ENCODE peak calls at places on chromosomes 12 and 14, in eight cellular contexts. One of them, this sample, is unnamed. For H3K4me1, the result is how much of the 10 kb centered on the place peaks cover.

GRCh38 chr12:56017181-56017580 is 3.7 kb upstream of the IKZF4 start:
- DNase-seq in IMR-90: no peak
- DNase-seq in BE2C: no peak
- DNase-seq in heart left ventricle: no peak
- DNase-seq in HepG2: no peak
- DNase-seq in spleen: no peak
- DNase-seq in neural progenitor cell: no peak
- DNase-seq in transverse colon: no peak
- DNase-seq in this sample: no peak

GRCh38 chr14:67482765-67483164 is 5.8 kb downstream of the TMEM229B start:
- DNase-seq in heart left ventricle: no peak
- DNase-seq in IMR-90: no peak
- DNase-seq in BE2C: no peak
- DNase-seq in neural progenitor cell: no peak
- DNase-seq in HepG2: no peak
- DNase-seq in transverse colon: no peak
- DNase-seq in spleen: no peak
- DNase-seq in this sample: no peak

GRCh38 chr14:99524804-99525698 is 43.8 kb downstream of the CCNK start:
- DNase-seq in transverse colon: peak
- DNase-seq in neural progenitor cell: peak
- DNase-seq in heart left ventricle: peak
- DNase-seq in BE2C: peak
- DNase-seq in spleen: peak
- DNase-seq in IMR-90: peak
- DNase-seq in HepG2: no peak
- DNase-seq in this sample: peak

GRCh38 chr12:12172106-12172511 is 94.7 kb downstream of the LRP6 start:
- DNase-seq in neural progenitor cell: no peak
- DNase-seq in transverse colon: no peak
- DNase-seq in HepG2: no peak
- DNase-seq in spleen: no peak
- DNase-seq in IMR-90: peak
- DNase-seq in BE2C: no peak
- DNase-seq in heart left ventricle: no peak
- DNase-seq in this sample: no peak

GRCh38 chr12:62301799-62302133 is 41.6 kb downstream of the USP15 start:
- DNase-seq in neural progenitor cell: no peak
- DNase-seq in heart left ventricle: no peak
- DNase-seq in IMR-90: no peak
- DNase-seq in BE2C: no peak
- DNase-seq in transverse colon: no peak
- DNase-seq in spleen: no peak
- DNase-seq in HepG2: no peak
- DNase-seq in this sample: no peak

GRCh38 chr12:24363177-24363754 is 413.8 kb upstream of the SOX5 start:
- DNase-seq in heart left ventricle: no peak
- DNase-seq in IMR-90: no peak
- DNase-seq in transverse colon: no peak
- DNase-seq in BE2C: peak
- DNase-seq in spleen: no peak
- DNase-seq in neural progenitor cell: no peak
- DNase-seq in HepG2: no peak
- DNase-seq in this sample: no peak

GRCh38 chr14:100374891-100375272 is 51.7 kb downstream of the SLC25A47 start:
- DNase-seq in transverse colon: no peak
- DNase-seq in spleen: no peak
- DNase-seq in HepG2: no peak
- DNase-seq in heart left ventricle: no peak
- DNase-seq in neural progenitor cell: no peak
- DNase-seq in BE2C: no peak
- DNase-seq in IMR-90: peak
- DNase-seq in this sample: no peak

GRCh38 chr12:53235742-53236442 is 3.9 kb upstream of the RARG start:
- DNase-seq in neural progenitor cell: no peak
- DNase-seq in spleen: no peak
- DNase-seq in HepG2: no peak
- DNase-seq in transverse colon: no peak
- DNase-seq in BE2C: no peak
- DNase-seq in IMR-90: no peak
- DNase-seq in heart left ventricle: no peak
- DNase-seq in this sample: peak

GRCh38 chr12:32106153-32106516 is 512 bp upstream of the BICD1 start:
- DNase-seq in heart left ventricle: no peak
- DNase-seq in HepG2: no peak
- DNase-seq in spleen: no peak
- DNase-seq in IMR-90: no peak
- DNase-seq in neural progenitor cell: no peak
- DNase-seq in transverse colon: no peak
- DNase-seq in BE2C: no peak
- DNase-seq in this sample: no peak

GRCh38 chr12:6582196-6582595 is 14.1 kb upstream of the NOP2 start:
- DNase-seq in heart left ventricle: no peak
- DNase-seq in IMR-90: no peak
- DNase-seq in neural progenitor cell: peak
- DNase-seq in transverse colon: no peak
- DNase-seq in spleen: no peak
- DNase-seq in HepG2: no peak
- DNase-seq in BE2C: peak
- DNase-seq in this sample: peak

GRCh38 chr14:61452452-61452851 is 131.1 kb downstream of the PRKCH start:
- DNase-seq in BE2C: no peak
- DNase-seq in IMR-90: no peak
- DNase-seq in transverse colon: no peak
- DNase-seq in neural progenitor cell: no peak
- DNase-seq in heart left ventricle: no peak
- DNase-seq in HepG2: no peak
- DNase-seq in spleen: no peak
- DNase-seq in this sample: no peak

GRCh38 chr12:80709811-80710726 is 2.6 kb downstream of the MYF6 start:
- DNase-seq in BE2C: no peak
- DNase-seq in HepG2: peak
- DNase-seq in IMR-90: no peak
- DNase-seq in neural progenitor cell: peak
- DNase-seq in transverse colon: no peak
- DNase-seq in heart left ventricle: no peak
- DNase-seq in spleen: no peak
- DNase-seq in this sample: no peak

GRCh38 chr12:58416211-58416610 is 474.8 kb downstream of the ATP23 start:
- DNase-seq in IMR-90: peak
- DNase-seq in neural progenitor cell: no peak
- DNase-seq in transverse colon: no peak
- DNase-seq in HepG2: no peak
- DNase-seq in BE2C: no peak
- DNase-seq in heart left ventricle: no peak
- DNase-seq in spleen: no peak
- DNase-seq in this sample: peak

GRCh38 chr14:28656704-28657255 is 109.8 kb upstream of the FOXG1 start:
- DNase-seq in transverse colon: no peak
- DNase-seq in spleen: no peak
- DNase-seq in neural progenitor cell: no peak
- DNase-seq in BE2C: no peak
- DNase-seq in heart left ventricle: no peak
- DNase-seq in HepG2: no peak
- DNase-seq in IMR-90: no peak
- DNase-seq in this sample: no peak

GRCh38 chr12:15001733-15002471 is 29.1 kb downstream of the PDE6H start:
- DNase-seq in HepG2: peak
- DNase-seq in spleen: peak
- DNase-seq in BE2C: peak
- DNase-seq in transverse colon: peak
- DNase-seq in heart left ventricle: peak
- DNase-seq in IMR-90: peak
- DNase-seq in neural progenitor cell: peak
- DNase-seq in this sample: peak

GRCh38 chr14:30162066-30162465 is 234.4 kb upstream of the PRKD1 start:
- DNase-seq in heart left ventricle: no peak
- DNase-seq in spleen: no peak
- DNase-seq in BE2C: no peak
- DNase-seq in neural progenitor cell: no peak
- DNase-seq in IMR-90: no peak
- DNase-seq in transverse colon: no peak
- DNase-seq in HepG2: no peak
- DNase-seq in this sample: no peak

GRCh38 chr12:129788506-129788905 is 115.3 kb downstream of the TMEM132D start:
- DNase-seq in neural progenitor cell: no peak
- DNase-seq in HepG2: no peak
- DNase-seq in IMR-90: no peak
- DNase-seq in heart left ventricle: no peak
- DNase-seq in BE2C: no peak
- DNase-seq in spleen: no peak
- DNase-seq in transverse colon: no peak
- DNase-seq in this sample: no peak

GRCh38 chr14:37810094-37810801 is 214.8 kb downstream of the TTC6 start:
- DNase-seq in neural progenitor cell: peak
- DNase-seq in IMR-90: no peak
- DNase-seq in transverse colon: no peak
- DNase-seq in heart left ventricle: no peak
- DNase-seq in spleen: no peak
- DNase-seq in HepG2: peak
- DNase-seq in BE2C: no peak
- DNase-seq in this sample: no peak

GRCh38 chr12:66959276-66959675 is 280.4 kb upstream of the GRIP1 start:
- DNase-seq in heart left ventricle: no peak
- DNase-seq in HepG2: no peak
- DNase-seq in transverse colon: no peak
- DNase-seq in IMR-90: no peak
- DNase-seq in neural progenitor cell: no peak
- DNase-seq in BE2C: no peak
- DNase-seq in spleen: no peak
- DNase-seq in this sample: no peak

GRCh38 chr14:33776871-33777270 is 174.0 kb downstream of the EGLN3 start:
- DNase-seq in neural progenitor cell: peak
- DNase-seq in HepG2: no peak
- DNase-seq in spleen: no peak
- DNase-seq in transverse colon: no peak
- DNase-seq in heart left ventricle: no peak
- DNase-seq in BE2C: no peak
- DNase-seq in IMR-90: no peak
- DNase-seq in this sample: no peak

GRCh38 chr12:51820721-51821422 is 27.6 kb downstream of the FIGNL2 start:
- DNase-seq in transverse colon: peak
- DNase-seq in spleen: peak
- DNase-seq in HepG2: no peak
- DNase-seq in BE2C: peak
- DNase-seq in neural progenitor cell: peak
- DNase-seq in heart left ventricle: peak
- DNase-seq in IMR-90: peak
- DNase-seq in this sample: peak

GRCh38 chr14:97253756-97254155 is 456.6 kb downstream of the VRK1 start:
- DNase-seq in heart left ventricle: no peak
- DNase-seq in IMR-90: no peak
- DNase-seq in BE2C: no peak
- DNase-seq in HepG2: no peak
- DNase-seq in transverse colon: no peak
- DNase-seq in neural progenitor cell: no peak
- DNase-seq in spleen: no peak
- DNase-seq in this sample: no peak

GRCh38 chr12:104710940-104711725 is 247.0 kb downstream of the SLC41A2 start:
- DNase-seq in heart left ventricle: no peak
- DNase-seq in HepG2: no peak
- DNase-seq in IMR-90: peak
- DNase-seq in BE2C: no peak
- DNase-seq in neural progenitor cell: no peak
- DNase-seq in transverse colon: no peak
- DNase-seq in spleen: no peak
- DNase-seq in this sample: peak

GRCh38 chr12:62601765-62602444 is 135.3 kb downstream of the MON2 start:
- DNase-seq in heart left ventricle: no peak
- DNase-seq in IMR-90: no peak
- DNase-seq in BE2C: no peak
- DNase-seq in transverse colon: no peak
- DNase-seq in HepG2: peak
- DNase-seq in neural progenitor cell: no peak
- DNase-seq in spleen: no peak
- DNase-seq in this sample: no peak

DNA sequence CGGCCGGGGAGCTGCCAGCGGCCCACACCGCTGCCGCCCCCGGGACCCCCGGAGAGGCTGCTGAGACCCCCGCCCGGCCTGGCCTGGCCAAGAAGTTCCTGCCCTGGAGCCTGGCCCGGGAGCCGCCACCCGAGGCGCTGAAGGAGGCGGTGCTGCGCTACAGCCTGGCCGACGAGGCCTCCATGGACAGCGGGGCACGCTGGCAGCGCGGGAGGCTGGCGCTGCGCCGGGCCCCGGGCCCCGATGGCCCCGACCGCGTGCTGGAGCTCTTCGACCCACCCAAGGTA is 12.8 kb downstream of the SH2B3 start:
- DNase-seq in heart left ventricle: no peak
- DNase-seq in IMR-90: no peak
- DNase-seq in HepG2: no peak
- DNase-seq in spleen: no peak
- DNase-seq in neural progenitor cell: no peak
- DNase-seq in BE2C: no peak
- DNase-seq in transverse colon: no peak
- DNase-seq in this sample: peak
- H3K4me1 ChIP-seq in heart left ventricle: under half
- H3K4me1 ChIP-seq in IMR-90: under half
- H3K4me1 ChIP-seq in HepG2: under half
- H3K4me1 ChIP-seq in spleen: half or more
- H3K4me1 ChIP-seq in neural progenitor cell: under half
- H3K4me1 ChIP-seq in BE2C: under half
- H3K4me1 ChIP-seq in transverse colon: under half
- H3K4me1 ChIP-seq in this sample: under half

GRCh38 chr14:24441904-24442239 is 704 bp downstream of the SDR39U1 start:
- DNase-seq in neural progenitor cell: no peak
- DNase-seq in transverse colon: peak
- DNase-seq in HepG2: no peak
- DNase-seq in spleen: no peak
- DNase-seq in IMR-90: peak
- DNase-seq in BE2C: peak
- DNase-seq in heart left ventricle: no peak
- DNase-seq in this sample: peak
- H3K4me1 ChIP-seq in neural progenitor cell: under half
- H3K4me1 ChIP-seq in transverse colon: under half
- H3K4me1 ChIP-seq in HepG2: under half
- H3K4me1 ChIP-seq in spleen: half or more
- H3K4me1 ChIP-seq in IMR-90: under half
- H3K4me1 ChIP-seq in BE2C: under half
- H3K4me1 ChIP-seq in heart left ventricle: under half
- H3K4me1 ChIP-seq in this sample: under half

DNA sequence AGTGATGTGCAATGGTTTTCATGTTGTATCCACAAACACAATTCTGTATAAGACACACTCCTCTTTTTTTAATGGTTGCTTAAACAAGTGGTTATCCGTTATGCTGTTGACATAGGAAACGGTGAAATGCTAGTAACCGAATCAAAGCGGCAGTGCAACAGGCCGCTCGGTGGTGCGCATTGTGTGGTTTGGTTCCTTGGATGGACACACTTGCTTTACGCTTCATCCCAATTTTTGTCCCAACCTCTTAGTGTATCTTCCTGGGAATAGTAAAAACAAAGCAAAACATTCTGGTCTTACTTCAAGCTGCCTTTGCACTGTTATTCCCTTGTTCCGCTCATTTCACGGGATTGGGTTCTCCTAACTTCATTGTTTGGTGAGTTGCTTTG is 625 bp upstream of the PTGER2 start:
- DNase-seq in neural progenitor cell: no peak
- DNase-seq in transverse colon: no peak
- DNase-seq in IMR-90: peak
- DNase-seq in heart left ventricle: no peak
- DNase-seq in BE2C: no peak
- DNase-seq in spleen: no peak
- DNase-seq in HepG2: no peak
- DNase-seq in this sample: no peak
- H3K4me1 ChIP-seq in neural progenitor cell: under half
- H3K4me1 ChIP-seq in transverse colon: under half
- H3K4me1 ChIP-seq in IMR-90: under half
- H3K4me1 ChIP-seq in heart left ventricle: under half
- H3K4me1 ChIP-seq in BE2C: under half
- H3K4me1 ChIP-seq in spleen: half or more
- H3K4me1 ChIP-seq in HepG2: under half
- H3K4me1 ChIP-seq in this sample: under half

GRCh38 chr12:2092890-2093289 is 40.1 kb downstream of the CACNA1C start:
- DNase-seq in spleen: no peak
- DNase-seq in HepG2: no peak
- DNase-seq in BE2C: no peak
- DNase-seq in IMR-90: peak
- DNase-seq in heart left ventricle: peak
- DNase-seq in transverse colon: no peak
- DNase-seq in neural progenitor cell: no peak
- DNase-seq in this sample: peak
- H3K4me1 ChIP-seq in spleen: under half
- H3K4me1 ChIP-seq in HepG2: under half
- H3K4me1 ChIP-seq in BE2C: under half
- H3K4me1 ChIP-seq in IMR-90: under half
- H3K4me1 ChIP-seq in heart left ventricle: under half
- H3K4me1 ChIP-seq in transverse colon: under half
- H3K4me1 ChIP-seq in neural progenitor cell: under half
- H3K4me1 ChIP-seq in this sample: under half